ENCODE peak calls at places on chromosomes 6 and 20, in seven cellular contexts. One of them, this sample, is unnamed.

GRCh38 chr6:3722785-3723184 is 28.7 kb downstream of the PXDC1 start:
- DNase-seq in tibial artery: peak; percentile 32
- DNase-seq in GM23338: no peak
- DNase-seq in T-helper 1 cell: no peak
- DNase-seq in T-helper 17 cell: no peak
- DNase-seq in stimulated activated CD4-positive, alpha-beta T cell treated with anti-CD3 and anti-CD28 coated beads, Interleukin-12 subunit alpha, Interleukin-12 subunit beta, amount 100 ng/mL, for 4 hours: no peak
- DNase-seq in SW 1271: no peak
- DNase-seq in this sample: no peak

GRCh38 chr6:117345292-117345610 is 79.9 kb downstream of the VGLL2 start:
- DNase-seq in tibial artery: no peak
- DNase-seq in GM23338: no peak
- DNase-seq in T-helper 1 cell: no peak
- DNase-seq in T-helper 17 cell: no peak
- DNase-seq in stimulated activated CD4-positive, alpha-beta T cell treated with anti-CD3 and anti-CD28 coated beads, Interleukin-12 subunit alpha, Interleukin-12 subunit beta, amount 100 ng/mL, for 4 hours: no peak
- DNase-seq in SW 1271: no peak
- DNase-seq in this sample: no peak

GRCh38 chr6:170080828-170081368 is 210.0 kb downstream of the DLL1 start:
- DNase-seq in tibial artery: no peak
- DNase-seq in GM23338: no peak
- DNase-seq in T-helper 1 cell: no peak
- DNase-seq in T-helper 17 cell: peak; percentile 3
- DNase-seq in stimulated activated CD4-positive, alpha-beta T cell treated with anti-CD3 and anti-CD28 coated beads, Interleukin-12 subunit alpha, Interleukin-12 subunit beta, amount 100 ng/mL, for 4 hours: no peak
- DNase-seq in SW 1271: no peak
- DNase-seq in this sample: no peak

GRCh38 chr6:25224237-25224636 is 54.9 kb upstream of the CARMIL1 start:
- DNase-seq in tibial artery: no peak
- DNase-seq in GM23338: no peak
- DNase-seq in T-helper 1 cell: no peak
- DNase-seq in T-helper 17 cell: no peak
- DNase-seq in stimulated activated CD4-positive, alpha-beta T cell treated with anti-CD3 and anti-CD28 coated beads, Interleukin-12 subunit alpha, Interleukin-12 subunit beta, amount 100 ng/mL, for 4 hours: no peak
- DNase-seq in SW 1271: no peak
- DNase-seq in this sample: no peak

GRCh38 chr6:110951986-110952794 is 6.3 kb upstream of the GTF3C6 start:
- DNase-seq in tibial artery: no peak
- DNase-seq in GM23338: no peak
- DNase-seq in T-helper 1 cell: no peak
- DNase-seq in T-helper 17 cell: no peak
- DNase-seq in stimulated activated CD4-positive, alpha-beta T cell treated with anti-CD3 and anti-CD28 coated beads, Interleukin-12 subunit alpha, Interleukin-12 subunit beta, amount 100 ng/mL, for 4 hours: no peak
- DNase-seq in SW 1271: no peak
- DNase-seq in this sample: peak; percentile 29

GRCh38 chr6:143806282-143807102 is 36.6 kb upstream of the LTV1 start:
- DNase-seq in tibial artery: no peak
- DNase-seq in GM23338: no peak
- DNase-seq in T-helper 1 cell: no peak
- DNase-seq in T-helper 17 cell: no peak
- DNase-seq in stimulated activated CD4-positive, alpha-beta T cell treated with anti-CD3 and anti-CD28 coated beads, Interleukin-12 subunit alpha, Interleukin-12 subunit beta, amount 100 ng/mL, for 4 hours: peak; percentile 74
- DNase-seq in SW 1271: no peak
- DNase-seq in this sample: peak; percentile 37

GRCh38 chr6:163955131-163955530 is 540.6 kb downstream of the QKI start:
- DNase-seq in tibial artery: no peak
- DNase-seq in GM23338: no peak
- DNase-seq in T-helper 1 cell: no peak
- DNase-seq in T-helper 17 cell: no peak
- DNase-seq in stimulated activated CD4-positive, alpha-beta T cell treated with anti-CD3 and anti-CD28 coated beads, Interleukin-12 subunit alpha, Interleukin-12 subunit beta, amount 100 ng/mL, for 4 hours: no peak
- DNase-seq in SW 1271: no peak
- DNase-seq in this sample: peak; percentile 88

GRCh38 chr6:90574610-90575009 is 12.3 kb downstream of the MAP3K7 start:
- DNase-seq in tibial artery: no peak
- DNase-seq in GM23338: no peak
- DNase-seq in T-helper 1 cell: no peak
- DNase-seq in T-helper 17 cell: no peak
- DNase-seq in stimulated activated CD4-positive, alpha-beta T cell treated with anti-CD3 and anti-CD28 coated beads, Interleukin-12 subunit alpha, Interleukin-12 subunit beta, amount 100 ng/mL, for 4 hours: no peak
- DNase-seq in SW 1271: no peak
- DNase-seq in this sample: no peak

GRCh38 chr6:55918639-55919038 is 43.2 kb upstream of the BMP5 start:
- DNase-seq in tibial artery: no peak
- DNase-seq in GM23338: no peak
- DNase-seq in T-helper 1 cell: no peak
- DNase-seq in T-helper 17 cell: no peak
- DNase-seq in stimulated activated CD4-positive, alpha-beta T cell treated with anti-CD3 and anti-CD28 coated beads, Interleukin-12 subunit alpha, Interleukin-12 subunit beta, amount 100 ng/mL, for 4 hours: no peak
- DNase-seq in SW 1271: no peak
- DNase-seq in this sample: peak; percentile 11

GRCh38 chr6:8839626-8840025 is 404.3 kb upstream of the SLC35B3 start:
- DNase-seq in tibial artery: no peak
- DNase-seq in GM23338: no peak
- DNase-seq in T-helper 1 cell: no peak
- DNase-seq in T-helper 17 cell: no peak
- DNase-seq in stimulated activated CD4-positive, alpha-beta T cell treated with anti-CD3 and anti-CD28 coated beads, Interleukin-12 subunit alpha, Interleukin-12 subunit beta, amount 100 ng/mL, for 4 hours: no peak
- DNase-seq in SW 1271: no peak
- DNase-seq in this sample: no peak

GRCh38 chr6:102766946-102767345 is 1373.4 kb downstream of the GRIK2 start:
- DNase-seq in tibial artery: no peak
- DNase-seq in GM23338: no peak
- DNase-seq in T-helper 1 cell: no peak
- DNase-seq in T-helper 17 cell: no peak
- DNase-seq in stimulated activated CD4-positive, alpha-beta T cell treated with anti-CD3 and anti-CD28 coated beads, Interleukin-12 subunit alpha, Interleukin-12 subunit beta, amount 100 ng/mL, for 4 hours: no peak
- DNase-seq in SW 1271: no peak
- DNase-seq in this sample: no peak

GRCh38 chr6:15065603-15066002 is 180.3 kb upstream of the JARID2 start:
- DNase-seq in tibial artery: no peak
- DNase-seq in GM23338: no peak
- DNase-seq in T-helper 1 cell: no peak
- DNase-seq in T-helper 17 cell: no peak
- DNase-seq in stimulated activated CD4-positive, alpha-beta T cell treated with anti-CD3 and anti-CD28 coated beads, Interleukin-12 subunit alpha, Interleukin-12 subunit beta, amount 100 ng/mL, for 4 hours: no peak
- DNase-seq in SW 1271: no peak
- DNase-seq in this sample: no peak

GRCh38 chr6:20411544-20411943 is 9.9 kb downstream of the E2F3 start:
- DNase-seq in tibial artery: no peak
- DNase-seq in GM23338: no peak
- DNase-seq in T-helper 1 cell: no peak
- DNase-seq in T-helper 17 cell: no peak
- DNase-seq in stimulated activated CD4-positive, alpha-beta T cell treated with anti-CD3 and anti-CD28 coated beads, Interleukin-12 subunit alpha, Interleukin-12 subunit beta, amount 100 ng/mL, for 4 hours: no peak
- DNase-seq in SW 1271: no peak
- DNase-seq in this sample: no peak

GRCh38 chr6:29705389-29706231 is 17.6 kb upstream of the HLA-F start:
- DNase-seq in tibial artery: no peak
- DNase-seq in GM23338: peak; percentile 87
- DNase-seq in T-helper 1 cell: no peak
- DNase-seq in T-helper 17 cell: no peak
- DNase-seq in stimulated activated CD4-positive, alpha-beta T cell treated with anti-CD3 and anti-CD28 coated beads, Interleukin-12 subunit alpha, Interleukin-12 subunit beta, amount 100 ng/mL, for 4 hours: no peak
- DNase-seq in SW 1271: no peak
- DNase-seq in this sample: peak; percentile 79

GRCh38 chr6:71012871-71013456 is 56.1 kb upstream of the B3GAT2 start:
- DNase-seq in tibial artery: no peak
- DNase-seq in GM23338: peak; percentile 82
- DNase-seq in T-helper 1 cell: no peak
- DNase-seq in T-helper 17 cell: no peak
- DNase-seq in stimulated activated CD4-positive, alpha-beta T cell treated with anti-CD3 and anti-CD28 coated beads, Interleukin-12 subunit alpha, Interleukin-12 subunit beta, amount 100 ng/mL, for 4 hours: no peak
- DNase-seq in SW 1271: peak; percentile 5
- DNase-seq in this sample: peak; percentile 74

GRCh38 chr6:150395388-150396009 is 26.7 kb downstream of the IYD start:
- DNase-seq in tibial artery: no peak
- DNase-seq in GM23338: peak; percentile 93
- DNase-seq in T-helper 1 cell: no peak
- DNase-seq in T-helper 17 cell: no peak
- DNase-seq in stimulated activated CD4-positive, alpha-beta T cell treated with anti-CD3 and anti-CD28 coated beads, Interleukin-12 subunit alpha, Interleukin-12 subunit beta, amount 100 ng/mL, for 4 hours: peak; percentile 4
- DNase-seq in SW 1271: peak; percentile 17
- DNase-seq in this sample: peak; percentile 75

GRCh38 chr6:109318328-109318876 is 63.9 kb downstream of the CD164 start:
- DNase-seq in tibial artery: no peak
- DNase-seq in GM23338: no peak
- DNase-seq in T-helper 1 cell: no peak
- DNase-seq in T-helper 17 cell: no peak
- DNase-seq in stimulated activated CD4-positive, alpha-beta T cell treated with anti-CD3 and anti-CD28 coated beads, Interleukin-12 subunit alpha, Interleukin-12 subunit beta, amount 100 ng/mL, for 4 hours: no peak
- DNase-seq in SW 1271: no peak
- DNase-seq in this sample: no peak

GRCh38 chr20:45011108-45011526 is 44.8 kb downstream of the STK4 start:
- DNase-seq in tibial artery: no peak
- DNase-seq in GM23338: peak; percentile 83
- DNase-seq in T-helper 1 cell: no peak
- DNase-seq in T-helper 17 cell: no peak
- DNase-seq in stimulated activated CD4-positive, alpha-beta T cell treated with anti-CD3 and anti-CD28 coated beads, Interleukin-12 subunit alpha, Interleukin-12 subunit beta, amount 100 ng/mL, for 4 hours: peak; percentile 32
- DNase-seq in SW 1271: no peak
- DNase-seq in this sample: peak; percentile 49

GRCh38 chr20:29079769-29080690 is 2177.4 kb upstream of the DEFB115 start:
- DNase-seq in tibial artery: no peak
- DNase-seq in GM23338: no peak
- DNase-seq in T-helper 1 cell: no peak
- DNase-seq in T-helper 17 cell: no peak
- DNase-seq in stimulated activated CD4-positive, alpha-beta T cell treated with anti-CD3 and anti-CD28 coated beads, Interleukin-12 subunit alpha, Interleukin-12 subunit beta, amount 100 ng/mL, for 4 hours: peak; percentile 18
- DNase-seq in SW 1271: no peak
- DNase-seq in this sample: no peak

GRCh38 chr6:31332637-31333602 is 24.1 kb downstream of the HLA-B start:
- DNase-seq in tibial artery: no peak
- DNase-seq in GM23338: no peak
- DNase-seq in T-helper 1 cell: no peak
- DNase-seq in T-helper 17 cell: peak; percentile 22
- DNase-seq in stimulated activated CD4-positive, alpha-beta T cell treated with anti-CD3 and anti-CD28 coated beads, Interleukin-12 subunit alpha, Interleukin-12 subunit beta, amount 100 ng/mL, for 4 hours: no peak
- DNase-seq in SW 1271: no peak
- DNase-seq in this sample: no peak

GRCh38 chr20:57902478-57902877 is 192.7 kb upstream of the PMEPA1 start:
- DNase-seq in tibial artery: no peak
- DNase-seq in GM23338: no peak
- DNase-seq in T-helper 1 cell: no peak
- DNase-seq in T-helper 17 cell: no peak
- DNase-seq in stimulated activated CD4-positive, alpha-beta T cell treated with anti-CD3 and anti-CD28 coated beads, Interleukin-12 subunit alpha, Interleukin-12 subunit beta, amount 100 ng/mL, for 4 hours: no peak
- DNase-seq in SW 1271: no peak
- DNase-seq in this sample: peak; percentile 87

GRCh38 chr6:8059129-8059528 is 5.1 kb downstream of the BLOC1S5 start:
- DNase-seq in tibial artery: no peak
- DNase-seq in GM23338: peak; percentile 38
- DNase-seq in T-helper 1 cell: no peak
- DNase-seq in T-helper 17 cell: no peak
- DNase-seq in stimulated activated CD4-positive, alpha-beta T cell treated with anti-CD3 and anti-CD28 coated beads, Interleukin-12 subunit alpha, Interleukin-12 subunit beta, amount 100 ng/mL, for 4 hours: no peak
- DNase-seq in SW 1271: no peak
- DNase-seq in this sample: peak; percentile 19

GRCh38 chr6:113823916-113824315 is 33.2 kb upstream of the MARCKS start:
- DNase-seq in tibial artery: no peak
- DNase-seq in GM23338: no peak
- DNase-seq in T-helper 1 cell: no peak
- DNase-seq in T-helper 17 cell: no peak
- DNase-seq in stimulated activated CD4-positive, alpha-beta T cell treated with anti-CD3 and anti-CD28 coated beads, Interleukin-12 subunit alpha, Interleukin-12 subunit beta, amount 100 ng/mL, for 4 hours: no peak
- DNase-seq in SW 1271: no peak
- DNase-seq in this sample: no peak

GRCh38 chr6:151294561-151295101 is 54.9 kb downstream of the AKAP12 start:
- DNase-seq in tibial artery: no peak
- DNase-seq in GM23338: no peak
- DNase-seq in T-helper 1 cell: no peak
- DNase-seq in T-helper 17 cell: no peak
- DNase-seq in stimulated activated CD4-positive, alpha-beta T cell treated with anti-CD3 and anti-CD28 coated beads, Interleukin-12 subunit alpha, Interleukin-12 subunit beta, amount 100 ng/mL, for 4 hours: no peak
- DNase-seq in SW 1271: no peak
- DNase-seq in this sample: no peak

GRCh38 chr6:41921712-41921998 is 356 bp downstream of the BYSL start:
- DNase-seq in tibial artery: no peak
- DNase-seq in GM23338: no peak
- DNase-seq in T-helper 1 cell: no peak
- DNase-seq in T-helper 17 cell: no peak
- DNase-seq in stimulated activated CD4-positive, alpha-beta T cell treated with anti-CD3 and anti-CD28 coated beads, Interleukin-12 subunit alpha, Interleukin-12 subunit beta, amount 100 ng/mL, for 4 hours: no peak
- DNase-seq in SW 1271: no peak
- DNase-seq in this sample: no peak

This sample was measured in AG20443.